ENCODE peak calls at places on chromosomes 16 and 17, in four cellular contexts. U, O, P and E are unnamed samples.

GRCh38 chr17:76337413-76337777 is 16.3 kb downstream of the PRPSAP1 start:
- DNase-seq in U (no peak), P (no peak), O (no peak), E (no peak)

GRCh38 chr17:42950044-42950783 is 14.0 kb downstream of the AARSD1 start:
- DNase-seq in O (no peak), P (no peak), U (no peak), E (no peak)

GRCh38 chr17:58277107-58277506 is 3.6 kb downstream of the MPO start:
- DNase-seq in U (no peak), O (no peak), P (no peak), E (no peak)

GRCh38 chr16:28097500-28097899 is 34.0 kb upstream of the GSG1L start:
- DNase-seq in O (no peak), P (no peak), U (no peak), E (no peak)

GRCh38 chr16:16019488-16019887 is 70.1 kb downstream of the ABCC1 start:
- DNase-seq in P (no peak), O (no peak), U (no peak), E (no peak)

GRCh38 chr16:66344533-66345145 is 21.9 kb upstream of the CDH5 start:
- DNase-seq in P (no peak), O (no peak), U (no peak), E (no peak)

GRCh38 chr17:31052187-31052889 is 42.4 kb upstream of the NF1 start:
- DNase-seq in O (no peak), P (no peak), U (peak), E (no peak)

GRCh38 chr16:65909310-65910050 is 457.0 kb upstream of the CDH5 start:
- DNase-seq in O (no peak), U (peak), P (no peak), E (peak)

GRCh38 chr17:7809086-7809790 is 24.8 kb upstream of the KDM6B start:
- DNase-seq in O (no peak), U (no peak), P (no peak), E (no peak)

GRCh38 chr17:8146381-8147140 is 5.6 kb downstream of the PER1 start:
- DNase-seq in O (no peak), P (no peak), U (no peak), E (no peak)

GRCh38 chr17:57902800-57903759 is 52.1 kb downstream of the CUEDC1 start:
- DNase-seq in O (peak), U (peak), P (peak), E (peak)

GRCh38 chr16:47475786-47476185 is 14.7 kb downstream of the PHKB start:
- DNase-seq in U (no peak), O (no peak), P (no peak), E (no peak)

GRCh38 chr17:28944862-28945741 is 6.2 kb downstream of the PHF12 start:
- DNase-seq in U (no peak), P (no peak), O (no peak), E (no peak)

GRCh38 chr17:47239663-47240374 is 13.8 kb upstream of the ITGB3 start:
- DNase-seq in O (peak), U (peak), P (no peak), E (peak)

GRCh38 chr17:35373984-35374765 is 754 bp upstream of the SLFN11 start:
- DNase-seq in P (peak), U (no peak), O (peak), E (peak)

GRCh38 chr16:11308493-11309283 is 27.6 kb upstream of the PRM1 start:
- DNase-seq in U (peak), O (no peak), P (peak), E (no peak)

GRCh38 chr16:65196696-65197095 is 74.8 kb upstream of the CDH11 start:
- DNase-seq in O (no peak), U (no peak), P (no peak), E (no peak)

GRCh38 chr17:61495161-61495857 is 43.1 kb downstream of the TBX4 start:
- DNase-seq in O (no peak), U (no peak), P (no peak), E (no peak)

GRCh38 chr17:7250655-7251329 is 742 bp downstream of the CTDNEP1 start:
- DNase-seq in P (no peak), U (no peak), O (no peak), E (no peak)

GRCh38 chr16:19294156-19294649 is 8.7 kb downstream of the CLEC19A start:
- DNase-seq in P (peak), O (no peak), U (peak), E (no peak)

GRCh38 chr17:29930399-29931010 is 477 bp upstream of the SSH2 start:
- DNase-seq in U (no peak), P (no peak), O (no peak), E (no peak)

GRCh38 chr17:40552806-40553693 is 12.2 kb downstream of the CCR7 start:
- DNase-seq in U (no peak), O (peak), P (no peak), E (peak)

GRCh38 chr16:17013067-17013466 is 457.7 kb downstream of the XYLT1 start:
- DNase-seq in P (no peak), O (no peak), U (no peak), E (no peak)

GRCh38 chr16:17375388-17376304 is 95.1 kb downstream of the XYLT1 start:
- DNase-seq in P (no peak), O (peak), U (peak), E (no peak)

GRCh38 chr16:17777461-17777863 is 306.7 kb upstream of the XYLT1 start:
- DNase-seq in O (no peak), P (no peak), U (no peak), E (no peak)

GRCh38 chr16:67394271-67395104 is 1.2 kb upstream of the TPPP3 start:
- DNase-seq in P (no peak), U (no peak), O (no peak), E (no peak)

GRCh38 chr17:4229627-4230026 is 34.2 kb downstream of the ANKFY1 start:
- DNase-seq in U (no peak), P (no peak), O (no peak), E (peak)

GRCh38 chr16:72938426-72939164 is 109.3 kb downstream of the ZFHX3 start:
- DNase-seq in U (peak), O (peak), P (no peak), E (peak)

GRCh38 chr16:31451681-31452351 is 7.5 kb upstream of the ARMC5 start:
- DNase-seq in U (peak), O (peak), P (no peak), E (no peak)

GRCh38 chr17:9938764-9939163 is 33.7 kb upstream of the RCVRN start:
- DNase-seq in O (no peak), P (no peak), U (no peak), E (no peak)

GRCh38 chr17:9937164-9937835 is 32.2 kb upstream of the RCVRN start:
- DNase-seq in O (no peak), P (no peak), U (no peak), E (no peak)

GRCh38 chr17:9935408-9935807 is 30.3 kb upstream of the RCVRN start:
- DNase-seq in P (no peak), U (no peak), O (no peak), E (no peak)

GRCh38 chr17:9936075-9936474 is 31.0 kb upstream of the RCVRN start:
- DNase-seq in O (no peak), P (no peak), U (no peak), E (no peak)

GRCh38 chr17:9937901-9938300 is 32.8 kb upstream of the RCVRN start:
- DNase-seq in O (no peak), U (no peak), P (no peak), E (no peak)
- TF ChIP-seq POLR2AphosphoS5 in O (no peak), U (no peak), P (no peak), E (no peak)

DNA sequence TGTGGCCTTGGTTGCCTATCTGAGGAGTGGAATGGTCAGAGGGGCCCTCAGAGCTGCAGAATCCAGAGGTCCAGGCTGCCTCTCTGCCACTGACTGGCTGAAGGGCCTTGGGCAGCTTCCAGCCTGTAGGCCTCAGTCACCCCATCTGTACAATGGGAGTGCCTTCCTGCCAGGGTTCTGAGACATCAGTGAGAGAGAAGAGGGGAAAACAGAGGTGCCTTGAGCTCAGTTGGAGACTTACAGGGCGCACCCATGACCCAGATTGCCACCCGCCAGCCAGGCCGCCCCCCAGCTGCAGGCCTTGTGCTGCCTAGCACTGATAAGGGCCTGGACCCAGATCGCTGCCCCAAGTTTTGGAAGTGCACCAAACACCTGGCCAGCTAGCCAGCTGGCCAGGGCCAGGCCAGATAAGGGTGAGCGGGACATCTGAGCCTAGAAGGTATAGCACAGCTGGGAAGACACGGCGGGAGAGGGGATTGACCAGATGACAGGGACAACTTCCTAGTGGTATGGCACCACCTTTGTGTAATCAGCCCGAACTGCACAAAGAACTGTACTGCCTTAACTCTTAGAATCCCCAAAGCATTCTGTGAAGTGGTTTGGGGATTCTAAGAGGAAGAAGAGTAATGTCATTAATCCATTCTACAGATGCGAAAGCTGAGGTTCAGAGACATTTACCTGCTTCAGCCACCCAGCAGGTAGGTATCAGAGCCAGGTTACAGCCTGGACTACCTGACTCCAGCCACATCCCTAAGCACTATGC is 1.4 kb downstream of the SLC4A1 start:
- DNase-seq in P (no peak), O (no peak), U (no peak), E (no peak)
- TF ChIP-seq POLR2AphosphoS5 in P (no peak), O (no peak), U (no peak), E (no peak)

GRCh38 chr17:15169676-15170075 is 95.5 kb downstream of the PMP22 start:
- DNase-seq in P (no peak), O (no peak), U (no peak), E (peak)
- TF ChIP-seq POLR2AphosphoS5 in P (no peak), O (no peak), U (no peak), E (no peak)

DNA sequence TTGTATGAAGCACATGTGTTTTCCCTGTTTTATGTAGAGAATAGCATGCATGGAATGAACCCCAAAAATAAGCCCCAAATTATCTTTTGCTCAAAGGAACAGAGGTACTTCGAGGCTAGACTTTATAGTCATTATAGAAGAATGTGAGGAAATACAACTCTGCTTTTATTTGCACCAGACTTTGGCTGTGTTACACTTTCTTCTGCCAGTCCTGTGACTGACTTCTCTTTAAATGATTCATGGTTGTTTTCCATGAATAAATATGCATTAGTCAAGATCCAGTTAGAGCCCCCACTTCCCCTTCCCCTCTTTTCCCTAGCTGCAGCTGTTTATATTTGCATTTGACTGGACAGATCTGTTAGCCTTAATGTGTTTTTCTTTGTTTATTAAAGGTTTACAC is 152.8 kb downstream of the CYB561 start:
- DNase-seq in P (no peak), O (no peak), U (no peak), E (no peak)
- TF ChIP-seq POLR2AphosphoS5 in P (no peak), O (no peak), U (no peak), E (no peak)

GRCh38 chr17:81537343-81537855 is 9.2 kb downstream of the FSCN2 start:
- DNase-seq in O (peak), U (no peak), P (peak), E (no peak)
- TF ChIP-seq POLR2AphosphoS5 in O (peak), U (no peak), P (no peak), E (peak)

GRCh38 chr17:67853703-67854102 is 28.4 kb downstream of the BPTF start:
- DNase-seq in U (no peak), P (no peak), O (no peak), E (no peak)

GRCh38 chr17:67855504-67856324 is 30.4 kb downstream of the BPTF start:
- DNase-seq in P (no peak), O (no peak), U (no peak), E (no peak)

GRCh38 chr17:67850991-67851631 is 25.8 kb downstream of the BPTF start:
- DNase-seq in O (no peak), P (no peak), U (no peak), E (no peak)

GRCh38 chr17:67854378-67854777 is 29.1 kb downstream of the BPTF start:
- DNase-seq in U (no peak), P (no peak), O (no peak), E (no peak)
- TF ChIP-seq POLR2AphosphoS5 in U (no peak), P (no peak), O (no peak), E (no peak)

DNA sequence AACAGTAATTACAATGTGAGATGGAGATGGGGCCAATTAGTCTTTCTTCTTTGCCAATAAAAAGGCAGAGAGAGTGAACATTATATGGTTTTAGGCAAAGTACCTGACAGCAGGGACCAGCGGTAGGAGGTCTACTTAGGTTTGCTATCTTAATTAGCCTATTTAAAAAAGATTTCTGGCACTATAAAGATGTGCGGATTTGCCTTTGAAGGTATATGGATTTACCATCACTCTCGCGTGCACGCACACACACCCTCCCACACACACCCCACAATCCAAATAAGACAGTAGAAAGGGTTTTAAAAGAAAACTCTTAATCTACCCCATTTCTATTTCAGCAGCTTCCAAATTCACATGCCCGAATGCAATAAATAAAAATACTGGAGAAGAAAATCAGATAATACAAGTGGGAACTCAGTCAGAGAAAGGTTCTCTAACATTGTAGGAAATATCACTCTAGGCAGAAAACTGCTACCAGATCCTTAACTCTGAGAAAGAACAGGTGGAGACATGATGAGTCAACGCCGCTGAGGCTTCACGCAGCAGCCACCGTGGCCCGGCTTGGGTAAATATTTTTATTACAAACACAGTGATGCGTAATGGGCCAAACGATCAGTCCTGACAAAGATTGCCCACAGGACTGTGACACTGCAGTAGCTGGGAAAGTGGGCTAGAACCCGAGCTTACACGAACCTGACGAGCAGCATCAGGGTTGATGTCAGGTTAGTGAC is 66.6 kb upstream of the AXIN2 start:
- DNase-seq in P (no peak), U (no peak), O (peak), E (no peak)
- TF ChIP-seq POLR2AphosphoS5 in P (no peak), U (no peak), O (peak), E (peak)

DNA sequence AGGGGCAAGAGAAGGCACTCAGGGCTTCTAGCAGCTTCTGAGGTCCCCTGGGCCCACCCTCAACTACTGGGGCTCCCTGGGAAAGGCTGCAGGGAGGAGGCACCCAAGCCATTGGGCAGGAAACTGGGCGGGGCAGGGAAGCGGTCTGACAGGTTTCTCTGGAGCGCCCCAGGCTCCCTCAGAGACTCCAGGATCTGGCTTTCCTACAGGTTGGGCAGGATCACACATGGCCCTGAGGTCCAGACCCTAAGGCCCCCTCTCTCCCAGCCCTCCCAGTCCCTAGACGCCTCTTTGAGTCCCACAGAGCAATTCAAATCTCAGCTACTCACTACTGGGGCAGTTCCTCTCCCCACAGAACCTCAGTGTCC is 14.3 kb downstream of the JUP start:
- DNase-seq in O (peak), P (no peak), U (no peak), E (no peak)
- TF ChIP-seq POLR2AphosphoS5 in O (peak), P (no peak), U (no peak), E (no peak)